ENCODE peak calls at places on chromosome 12, in seven cellular contexts. T is AG10803, W is body of pancreas, S is heart right ventricle, Q is lung, H is cardiac fibroblast, R is left ventricle myocardium inferior. N is an unnamed sample.

GRCh38 chr12:130606245-130606644 is 109.9 kb downstream of the RIMBP2 start:
- DNase-seq in S (no peak), R (no peak), H (no peak), W (no peak), T (no peak), Q (no peak), N (no peak)

GRCh38 chr12:42855362-42855950 is 265.9 kb upstream of the PRICKLE1 start:
- DNase-seq in T (no peak), H (no peak), Q (no peak), R (no peak), W (no peak), S (no peak), N (no peak)

GRCh38 chr12:126258190-126258589 is 1193.0 kb downstream of the AACS start:
- DNase-seq in Q (peak; percentile 7), T (no peak), S (no peak), H (no peak), R (no peak), W (no peak), N (no peak)

GRCh38 chr12:50589650-50590435 is 85.1 kb downstream of the DIP2B start:
- DNase-seq in T (peak; percentile 80), H (peak; percentile 94), W (no peak), R (no peak), Q (no peak), S (no peak), N (no peak)

GRCh38 chr12:124207617-124208016 is 87.3 kb upstream of the RFLNA start:
- DNase-seq in H (no peak), W (no peak), S (no peak), Q (no peak), R (no peak), T (no peak), N (no peak)

GRCh38 chr12:107679346-107679745 is 6.3 kb upstream of the PWP1 start:
- DNase-seq in Q (no peak), H (no peak), R (no peak), T (no peak), S (no peak), W (no peak), N (no peak)

GRCh38 chr12:49059385-49060232 is 985 bp downstream of the KMT2D start:
- DNase-seq in H (peak; percentile 18), W (no peak), Q (no peak), R (no peak), S (no peak), T (peak; percentile 15), N (peak; percentile 43)

GRCh38 chr12:104567832-104568490 is 111.2 kb downstream of the CHST11 start:
- DNase-seq in Q (no peak), S (peak; percentile 16), H (no peak), R (no peak), W (no peak), T (no peak), N (no peak)

GRCh38 chr12:121388421-121388981 is 11.4 kb upstream of the RNF34 start:
- DNase-seq in H (peak; percentile 77), R (no peak), T (peak; percentile 84), Q (no peak), W (no peak), S (no peak), N (no peak)

GRCh38 chr12:117440384-117440783 is 79.0 kb upstream of the NOS1 start:
- DNase-seq in H (no peak), W (peak; percentile 19), R (no peak), S (no peak), Q (no peak), T (no peak), N (no peak)

GRCh38 chr12:20376984-20377383 is 8.6 kb downstream of the PDE3A start:
- DNase-seq in H (peak; percentile 68), Q (no peak), W (no peak), T (peak; percentile 9), S (no peak), R (no peak), N (no peak)

GRCh38 chr12:122527478-122527944 is 462 bp downstream of the KNTC1 start:
- DNase-seq in T (no peak), Q (peak; percentile 30), H (peak; percentile 38), R (peak; percentile 18), S (no peak), W (no peak), N (peak; percentile 38)

GRCh38 chr12:53974084-53975018 is at the start of gene HOTAIR:
- DNase-seq in W (peak; percentile 43), S (no peak), Q (no peak), T (peak; percentile 59), R (no peak), H (no peak), N (no peak)

GRCh38 chr12:79686171-79686570 is 4.6 kb downstream of the PAWR start:
- DNase-seq in H (peak; percentile 14), S (no peak), R (no peak), Q (no peak), T (no peak), W (no peak), N (no peak)

GRCh38 chr12:69042970-69043369 is 110.0 kb upstream of the CPM start:
- DNase-seq in T (no peak), S (no peak), H (no peak), R (no peak), Q (peak; percentile 36), W (no peak), N (no peak)

GRCh38 chr12:26017484-26018211 is 59.2 kb downstream of the RASSF8 start:
- DNase-seq in S (peak; percentile 12), T (no peak), H (peak; percentile 64), W (peak; percentile 16), R (no peak), Q (no peak), N (peak; percentile 29)

GRCh38 chr12:25960176-25960575 is 1.7 kb downstream of the RASSF8 start:
- DNase-seq in Q (no peak), R (peak; percentile 29), W (no peak), S (no peak), H (peak; percentile 51), T (peak; percentile 52), N (no peak)

GRCh38 chr12:6462234-6462995 is 8.1 kb downstream of the VAMP1 start:
- DNase-seq in H (no peak), T (no peak), Q (no peak), R (no peak), S (no peak), W (no peak), N (no peak)

GRCh38 chr12:19841451-19841850 is 402.2 kb downstream of the AEBP2 start:
- DNase-seq in T (peak; percentile 38), H (peak; percentile 39), S (no peak), Q (no peak), W (no peak), R (no peak), N (no peak)

GRCh38 chr12:65603428-65604351 is 220.6 kb upstream of the HMGA2 start:
- DNase-seq in S (no peak), Q (peak; percentile 79), W (peak; percentile 16), R (peak; percentile 18), H (peak; percentile 97), T (peak; percentile 98), N (peak; percentile 51)

GRCh38 chr12:80268924-80269749 is 169.8 kb downstream of the OTOGL start:
- DNase-seq in W (no peak), R (no peak), H (peak; percentile 87), Q (no peak), T (peak; percentile 75), S (no peak), N (no peak)

GRCh38 chr12:34397591-34398365 is 375.5 kb downstream of the ALG10 start:
- DNase-seq in Q (peak; percentile 17), H (no peak), R (peak; percentile 8), W (peak; percentile 3), S (peak; percentile 2), T (no peak), N (peak; percentile 11)

GRCh38 chr12:22100952-22101748 is 55.1 kb downstream of the CMAS start:
- DNase-seq in T (peak; percentile 66), W (peak; percentile 23), H (peak; percentile 89), Q (no peak), R (no peak), S (no peak), N (peak; percentile 54)

GRCh38 chr12:7869137-7869536 is 3.6 kb downstream of the SLC2A14 start:
- DNase-seq in W (no peak), H (peak; percentile 43), Q (no peak), T (peak; percentile 92), S (no peak), R (no peak), N (no peak)

GRCh38 chr12:80269953-80270552 is 170.7 kb downstream of the OTOGL start:
- DNase-seq in S (no peak), H (peak; percentile 73), W (no peak), R (no peak), Q (no peak), T (peak; percentile 48), N (no peak)

GRCh38 chr12:62192486-62193250 is 67.5 kb upstream of the USP15 start:
- DNase-seq in W (peak; percentile 45), R (peak; percentile 15), H (peak; percentile 88), Q (peak; percentile 54), T (peak; percentile 80), S (no peak), N (peak; percentile 45)

GRCh38 chr12:34399631-34400422 is 377.5 kb downstream of the ALG10 start:
- DNase-seq in Q (peak; percentile 16), R (peak; percentile 4), W (peak; percentile 5), S (peak; percentile 2), H (no peak), T (no peak), N (peak; percentile 9)

DNA sequence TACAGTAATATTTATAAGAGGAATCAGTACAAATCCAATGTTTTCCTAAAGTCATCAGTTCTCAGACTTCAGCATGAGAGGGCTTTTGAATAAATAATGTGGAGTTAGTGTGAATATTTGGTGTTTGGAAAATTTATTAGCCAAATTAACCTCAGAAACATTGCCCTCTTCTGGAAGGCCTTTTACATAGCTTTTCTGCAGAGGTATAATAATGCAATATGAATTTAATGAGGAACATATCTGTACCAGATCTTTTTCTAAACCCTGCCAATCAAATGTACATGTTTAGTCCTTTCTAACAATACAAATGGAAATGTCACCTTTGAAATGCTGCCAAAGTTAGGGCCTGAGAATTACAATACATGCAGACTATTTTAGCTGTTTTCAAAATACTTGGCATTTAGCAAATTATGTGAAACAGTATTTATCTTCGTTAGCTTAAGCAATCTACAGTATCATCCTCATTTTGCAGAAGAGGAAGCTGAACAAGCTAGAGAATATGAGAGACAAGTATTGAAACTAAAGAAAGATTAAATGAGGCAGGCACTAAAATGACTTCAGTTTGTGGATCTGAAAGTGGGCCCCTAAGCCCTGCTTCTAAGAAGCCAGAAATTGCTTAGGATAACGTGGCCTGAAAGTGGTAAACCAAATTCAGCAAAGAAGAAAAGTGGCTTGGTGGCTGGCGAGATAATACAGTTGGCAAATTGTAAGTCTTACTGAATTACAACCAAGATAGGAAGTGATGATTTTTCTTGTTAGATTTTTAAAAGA is 60.4 kb upstream of the MANSC4 start:
- DNase-seq in W (no peak), T (no peak), S (no peak), H (peak; percentile 32), Q (no peak), R (no peak), N (no peak)
- TF ChIP-seq CTCF in W (no peak), T (peak; percentile 58), S (peak; percentile 32), H (peak; percentile 55), Q (no peak), R (no peak), N (no peak)

GRCh38 chr12:111196532-111196931 is 172.4 kb downstream of the PHETA1 start:
- DNase-seq in Q (no peak), R (no peak), T (no peak), H (no peak), W (no peak), S (no peak), N (no peak)
- H3K4me3 ChIP-seq in Q (no peak overlapping the region), R (no peak overlapping the region), T (no peak overlapping the region), H (no peak overlapping the region), W (no peak overlapping the region), S (no peak overlapping the region), N (no peak overlapping the region)

GRCh38 chr12:2009623-2010022 is 5.4 kb upstream of the DCP1B start:
- DNase-seq in Q (no peak), H (no peak), S (no peak), R (no peak), W (no peak), T (no peak), N (no peak)
- TF ChIP-seq CTCF in Q (no peak), H (no peak), S (no peak), R (no peak), W (no peak), T (no peak), N (no peak)

GRCh38 chr12:109111775-109112491 is 4.5 kb upstream of the ACACB start:
- DNase-seq in Q (peak; percentile 59), S (peak; percentile 77), T (peak; percentile 53), R (peak; percentile 78), W (peak; percentile 69), H (peak; percentile 72), N (peak; percentile 85)
- H3K4me3 ChIP-seq in Q (no peak overlapping the region), S (peak overlapping the region; percentile 42), T (peak overlapping the region; percentile 66), R (peak overlapping the region; percentile 71), W (no peak overlapping the region), H (peak overlapping the region; percentile 60), N (peak overlapping the region; percentile 53)

N was measured in colonic mucosa.